ENCODE peak calls at places on chromosomes 4 and X, in seven cellular contexts. N is thyroid gland, K is right atrium auricular region, E is stomach, M is GM12864, V is astrocyte of the spinal cord, U is cardiac fibroblast. H is an unnamed sample.

GRCh38 chrX:47177079-47177478 is 16.6 kb upstream of the UBA1 start:
- DNase-seq in M (no peak), U (no peak), E (no peak), N (no peak), V (no peak), K (no peak), H (no peak)

GRCh38 chrX:110008001-110008635 is 5.2 kb downstream of the TMEM164 start:
- DNase-seq in V (no peak), E (no peak), N (no peak), M (no peak), U (no peak), K (no peak), H (no peak)

GRCh38 chr4:121860121-121860520 is 10.2 kb downstream of the BBS7 start:
- DNase-seq in K (no peak), N (no peak), V (no peak), E (no peak), M (no peak), U (peak; percentile 10), H (peak; percentile 50)

GRCh38 chr4:108168672-108169562 is at the start of gene LEF1:
- DNase-seq in U (peak; percentile 15), E (peak; percentile 34), V (peak; percentile 65), K (no peak), N (peak; percentile 82), M (no peak), H (peak; percentile 27)

GRCh38 chr4:14520171-14520570 is 482.1 kb upstream of the CPEB2 start:
- DNase-seq in M (no peak), N (no peak), V (peak; percentile 23), E (no peak), K (no peak), U (peak; percentile 0), H (no peak)

GRCh38 chr4:9409793-9410192 is 34.4 kb upstream of the DEFB131A start:
- DNase-seq in M (no peak), V (no peak), U (no peak), E (no peak), N (no peak), K (no peak), H (no peak)

GRCh38 chr4:94038195-94038594 is 169.5 kb upstream of the SMARCAD1 start:
- DNase-seq in V (no peak), M (no peak), U (no peak), N (no peak), E (no peak), K (no peak), H (no peak)

GRCh38 chr4:46442963-46443362 is 53.0 kb upstream of the GABRA2 start:
- DNase-seq in V (no peak), N (no peak), M (no peak), U (peak; percentile 31), E (no peak), K (no peak), H (peak; percentile 31)

GRCh38 chr4:55575513-55575912 is 16.5 kb downstream of the PDCL2 start:
- DNase-seq in U (no peak), N (no peak), M (no peak), V (no peak), K (no peak), E (no peak), H (no peak)

GRCh38 chrX:128623361-128623760 is 571.2 kb upstream of the ACTRT1 start:
- DNase-seq in N (no peak), U (no peak), V (no peak), E (no peak), K (no peak), M (no peak), H (no peak)

GRCh38 chr4:26962720-26963119 is 102.1 kb downstream of the STIM2 start:
- DNase-seq in K (no peak), V (no peak), U (no peak), N (no peak), E (no peak), M (no peak), H (no peak)

GRCh38 chr4:14783011-14783877 is 219.0 kb upstream of the CPEB2 start:
- DNase-seq in V (peak; percentile 90), N (no peak), M (no peak), U (peak; percentile 1), E (no peak), K (no peak), H (peak; percentile 11)

GRCh38 chr4:38815879-38816782 is 11.5 kb upstream of the TLR1 start:
- DNase-seq in U (no peak), V (no peak), M (no peak), E (no peak), K (no peak), N (no peak), H (no peak)

GRCh38 chr4:142267101-142267500 is 579.0 kb downstream of the INPP4B start:
- DNase-seq in K (no peak), U (peak; percentile 32), M (no peak), N (no peak), V (no peak), E (no peak), H (no peak)

GRCh38 chr4:69823481-69824186 is 36.3 kb downstream of the SULT1E1 start:
- DNase-seq in U (peak; percentile 58), M (no peak), N (no peak), E (peak; percentile 80), K (no peak), V (peak; percentile 42), H (peak; percentile 71)

GRCh38 chr4:156476359-156476758 is 495.2 kb downstream of the PDGFC start:
- DNase-seq in U (peak; percentile 85), E (no peak), V (peak; percentile 97), M (no peak), N (no peak), K (no peak), H (peak; percentile 90)

GRCh38 chr4:120691106-120691505 is 231.4 kb downstream of the PRDM5 start:
- DNase-seq in N (no peak), E (no peak), M (no peak), U (no peak), V (no peak), K (no peak), H (no peak)

GRCh38 chr4:125187221-125187620 is 127.5 kb upstream of the FAT4 start:
- DNase-seq in E (no peak), N (no peak), U (peak; percentile 52), V (peak; percentile 85), M (no peak), K (no peak), H (peak; percentile 77)
- H3K4me3 ChIP-seq in E (no peak overlapping the region), N (no peak overlapping the region), U (no peak overlapping the region), V (no peak overlapping the region), M (no peak overlapping the region), K (no peak overlapping the region), H (no peak overlapping the region)

GRCh38 chr4:2141022-2141761 is 82.1 kb downstream of the NAT8L start:
- DNase-seq in U (no peak), V (no peak), E (no peak), K (no peak), M (no peak), N (peak; percentile 51), H (no peak)

GRCh38 chr4:2138846-2139500 is 79.8 kb downstream of the NAT8L start:
- DNase-seq in U (no peak), M (no peak), V (no peak), K (no peak), E (no peak), N (no peak), H (no peak)

GRCh38 chr4:2142630-2143427 is 83.7 kb downstream of the NAT8L start:
- DNase-seq in E (no peak), M (no peak), U (peak; percentile 54), N (no peak), K (no peak), V (peak; percentile 32), H (peak; percentile 44)

GRCh38 chr4:2136736-2137135 is 77.6 kb downstream of the NAT8L start:
- DNase-seq in K (no peak), N (peak; percentile 12), U (no peak), E (peak; percentile 73), M (no peak), V (no peak), H (no peak)

DNA sequence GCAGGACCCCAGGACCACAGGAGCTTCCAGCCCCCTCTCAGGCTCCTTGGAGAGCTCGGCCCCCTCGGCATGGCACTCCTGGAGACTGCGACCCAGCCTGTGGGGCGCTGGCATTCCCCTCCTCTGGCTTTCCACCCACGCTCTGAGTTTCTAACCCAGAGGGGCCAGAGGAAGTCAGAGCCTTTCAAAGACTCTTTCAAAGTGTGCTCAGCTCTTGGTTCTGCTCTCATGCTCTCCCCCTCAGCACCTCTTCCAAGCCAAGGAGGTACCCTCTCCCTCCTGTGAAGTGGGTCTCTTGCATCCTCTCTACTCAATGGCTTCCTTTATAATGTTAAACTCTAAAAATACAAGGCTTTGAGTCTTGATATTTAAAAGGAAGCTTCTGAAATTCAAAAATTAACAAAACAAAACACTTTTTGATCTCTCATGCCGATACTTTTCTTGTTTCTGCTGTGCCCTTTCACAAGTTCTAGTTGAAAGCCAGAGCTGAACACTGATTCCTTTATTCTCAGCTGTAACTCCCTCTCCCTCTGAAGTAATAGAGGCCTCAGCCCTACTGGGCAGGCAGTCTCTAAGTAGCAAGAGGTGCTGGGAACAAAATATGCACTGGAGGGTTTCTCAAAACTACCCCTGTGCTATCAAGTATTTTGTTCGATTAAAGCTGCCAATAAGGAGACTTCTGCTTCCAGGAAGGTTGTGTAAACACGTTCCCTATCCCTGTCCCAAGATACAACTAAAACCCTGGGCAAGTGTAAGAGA is 82.8 kb downstream of the NAT8L start:
- DNase-seq in E (no peak), U (peak; percentile 40), K (no peak), N (peak; percentile 48), M (no peak), V (peak; percentile 12), H (no peak)
- TF ChIP-seq CTCF in E (no peak), U (no peak), K (no peak), N (no peak), M (no peak), V (no peak), H (no peak)

DNA sequence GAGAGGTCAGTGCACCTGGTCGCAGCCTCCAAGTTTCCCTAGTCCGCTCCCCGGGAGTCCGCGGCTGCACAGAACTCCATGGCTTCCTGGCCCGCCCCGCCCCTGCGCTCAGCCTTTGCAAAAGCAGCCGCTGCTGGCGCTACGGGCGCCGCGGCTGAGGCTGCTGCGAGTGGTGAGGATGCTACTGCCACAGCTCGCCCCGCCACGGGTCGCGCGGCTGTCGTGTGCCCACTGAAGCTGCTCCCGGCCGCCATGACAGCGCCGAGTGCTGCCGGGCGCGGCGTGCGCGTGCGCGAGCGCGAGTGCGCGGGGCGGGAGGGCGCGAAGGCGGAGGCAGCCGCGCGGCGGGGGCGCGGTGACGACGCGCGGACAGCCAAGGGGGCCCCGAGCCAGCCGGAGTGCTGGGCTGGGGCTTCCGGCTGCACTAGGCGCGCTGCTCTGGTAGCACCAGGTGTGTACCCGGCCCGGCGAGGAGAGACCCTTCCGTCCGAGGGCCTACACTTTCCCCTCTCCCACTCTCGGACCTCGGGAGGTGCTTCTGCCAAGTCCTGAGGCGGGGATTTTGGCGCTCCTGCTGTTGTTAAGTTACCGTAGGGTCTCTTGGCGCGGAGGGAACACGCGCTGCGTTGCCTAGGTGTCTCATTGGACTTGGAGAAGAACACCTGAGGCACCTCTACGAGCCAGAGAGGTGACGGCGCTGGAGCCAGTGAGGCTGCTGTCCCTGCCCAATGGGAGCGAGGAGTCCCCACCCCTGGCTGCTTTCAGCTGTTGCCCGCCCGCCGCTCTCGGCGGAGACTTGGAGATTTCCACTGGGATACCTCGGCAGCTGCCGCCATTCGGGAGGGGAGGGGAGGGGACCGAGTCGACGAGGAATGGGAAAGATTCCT is 617 bp upstream of the LRBA start:
- DNase-seq in N (peak; percentile 92), K (peak; percentile 61), V (peak; percentile 68), E (peak; percentile 84), M (peak; percentile 35), U (peak; percentile 70), H (peak; percentile 60)
- H3K4me3 ChIP-seq in N (peak overlapping the region; percentile 80), K (peak overlapping the region; percentile 98), V (peak overlapping the region; percentile 74), E (peak overlapping the region; percentile 97), M (peak overlapping the region; percentile 90), U (peak overlapping the region; percentile 99), H (peak overlapping the region; percentile 95)

DNA sequence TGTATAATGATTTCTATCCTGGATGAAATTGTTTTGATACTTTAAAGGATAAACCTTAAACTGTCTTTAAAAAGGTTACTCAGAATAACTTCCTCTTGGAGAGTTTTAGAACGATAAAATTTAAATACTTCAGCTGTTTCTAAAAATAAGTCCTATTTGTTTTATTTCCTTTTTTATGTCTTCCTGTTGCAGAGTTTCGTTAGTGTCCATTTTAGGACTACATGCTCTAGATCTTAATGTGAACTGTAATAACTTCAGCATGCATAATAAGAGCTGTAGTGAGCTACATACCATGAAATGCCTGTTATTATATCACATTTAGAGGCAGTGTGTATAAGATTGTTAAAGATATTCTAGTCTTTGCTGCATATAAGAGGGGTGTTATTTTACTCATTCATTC is 14.6 kb downstream of the ATP10D start:
- DNase-seq in N (no peak), V (no peak), K (no peak), U (no peak), E (no peak), M (no peak), H (no peak)
- TF ChIP-seq CTCF in N (no peak), V (no peak), K (no peak), U (no peak), E (no peak), M (no peak), H (no peak)

H was measured in fibroblast of pulmonary artery.